ENCODE peak calls at places on chromosome X, in four cellular contexts. One of them, this sample, is unnamed.

GRCh38 chrX:15973299-15973698 is 118.7 kb upstream of the AP1S2 start:
- DNase-seq in Calu3: peak; percentile 59
- DNase-seq in transverse colon: peak; percentile 12
- DNase-seq in mesothelial cell of epicardium: no peak
- DNase-seq in this sample: no peak

GRCh38 chrX:135477576-135477975 is 42.9 kb upstream of the INTS6L start:
- DNase-seq in mesothelial cell of epicardium: peak; percentile 54
- DNase-seq in transverse colon: peak; percentile 47
- DNase-seq in Calu3: peak; percentile 65
- DNase-seq in this sample: no peak

GRCh38 chrX:41250867-41251266 is 83.1 kb upstream of the DDX3X start:
- DNase-seq in Calu3: no peak
- DNase-seq in transverse colon: no peak
- DNase-seq in mesothelial cell of epicardium: no peak
- DNase-seq in this sample: peak; percentile 29

GRCh38 chrX:40166582-40166981 is 68.8 kb upstream of the BCOR start:
- DNase-seq in mesothelial cell of epicardium: no peak
- DNase-seq in transverse colon: no peak
- DNase-seq in Calu3: no peak
- DNase-seq in this sample: no peak

GRCh38 chrX:127389900-127390299 is 570.4 kb downstream of the PRR32 start:
- DNase-seq in Calu3: no peak
- DNase-seq in mesothelial cell of epicardium: no peak
- DNase-seq in transverse colon: no peak
- DNase-seq in this sample: no peak

GRCh38 chrX:45381841-45382240 is 181.2 kb upstream of the DIPK2B start:
- DNase-seq in transverse colon: no peak
- DNase-seq in Calu3: no peak
- DNase-seq in mesothelial cell of epicardium: no peak
- DNase-seq in this sample: no peak

GRCh38 chrX:103556941-103557340 is 28.4 kb upstream of the TCEAL4 start:
- DNase-seq in Calu3: no peak
- DNase-seq in mesothelial cell of epicardium: no peak
- DNase-seq in transverse colon: no peak
- DNase-seq in this sample: no peak

GRCh38 chrX:2928583-2929434 is at the start of gene ARSD:
- DNase-seq in Calu3: peak; percentile 95
- DNase-seq in transverse colon: peak; percentile 94
- DNase-seq in mesothelial cell of epicardium: peak; percentile 92
- DNase-seq in this sample: peak; percentile 93

GRCh38 chrX:51759055-51759454 is 15.8 kb downstream of the GSPT2 start:
- DNase-seq in Calu3: no peak
- DNase-seq in mesothelial cell of epicardium: no peak
- DNase-seq in transverse colon: no peak
- DNase-seq in this sample: no peak

GRCh38 chrX:134551365-134552095 is 91.6 kb downstream of the HPRT1 start:
- DNase-seq in Calu3: no peak
- DNase-seq in transverse colon: no peak
- DNase-seq in mesothelial cell of epicardium: no peak
- DNase-seq in this sample: no peak

GRCh38 chrX:11367609-11368430 is 74.6 kb downstream of the AMELX start:
- DNase-seq in mesothelial cell of epicardium: no peak
- DNase-seq in transverse colon: no peak
- DNase-seq in Calu3: no peak
- DNase-seq in this sample: no peak

GRCh38 chrX:17412692-17413091 is 37.7 kb downstream of the NHS start:
- DNase-seq in Calu3: no peak
- DNase-seq in mesothelial cell of epicardium: no peak
- DNase-seq in transverse colon: no peak
- DNase-seq in this sample: no peak

GRCh38 chrX:22063284-22063683 is 31.2 kb downstream of the PHEX start:
- DNase-seq in mesothelial cell of epicardium: no peak
- DNase-seq in Calu3: peak; percentile 20
- DNase-seq in transverse colon: no peak
- DNase-seq in this sample: no peak

GRCh38 chrX:19886375-19886774 is 1.0 kb downstream of the SH3KBP1 start:
- DNase-seq in Calu3: no peak
- DNase-seq in mesothelial cell of epicardium: no peak
- DNase-seq in transverse colon: no peak
- DNase-seq in this sample: no peak

GRCh38 chrX:19886888-19887531 is 390 bp downstream of the SH3KBP1 start:
- DNase-seq in transverse colon: peak; percentile 20
- DNase-seq in mesothelial cell of epicardium: peak; percentile 52
- DNase-seq in Calu3: peak; percentile 28
- DNase-seq in this sample: peak; percentile 68

GRCh38 chrX:19885732-19886131 is 1.7 kb downstream of the SH3KBP1 start:
- DNase-seq in transverse colon: no peak
- DNase-seq in mesothelial cell of epicardium: no peak
- DNase-seq in Calu3: no peak
- DNase-seq in this sample: no peak

GRCh38 chrX:19889582-19890342 is 2.4 kb upstream of the SH3KBP1 start:
- DNase-seq in transverse colon: peak; percentile 17
- DNase-seq in mesothelial cell of epicardium: peak; percentile 55
- DNase-seq in Calu3: peak; percentile 7
- DNase-seq in this sample: no peak

GRCh38 chrX:19888419-19888879 is 1.0 kb upstream of the SH3KBP1 start:
- DNase-seq in mesothelial cell of epicardium: no peak
- DNase-seq in transverse colon: no peak
- DNase-seq in Calu3: peak; percentile 56
- DNase-seq in this sample: no peak
- TF ChIP-seq CTCF in mesothelial cell of epicardium: no peak
- TF ChIP-seq CTCF in transverse colon: peak; percentile 73
- TF ChIP-seq CTCF in Calu3: peak; percentile 36
- TF ChIP-seq CTCF in this sample: peak; percentile 69

GRCh38 chrX:4265036-4265435 is 551.6 kb upstream of the PRKX start:
- DNase-seq in Calu3: no peak
- DNase-seq in mesothelial cell of epicardium: no peak
- DNase-seq in transverse colon: no peak
- DNase-seq in this sample: no peak

GRCh38 chrX:4268676-4269075 is 555.2 kb upstream of the PRKX start:
- DNase-seq in Calu3: no peak
- DNase-seq in mesothelial cell of epicardium: no peak
- DNase-seq in transverse colon: no peak
- DNase-seq in this sample: no peak

GRCh38 chrX:4263005-4263404 is 549.6 kb upstream of the PRKX start:
- DNase-seq in transverse colon: no peak
- DNase-seq in Calu3: peak; percentile 15
- DNase-seq in mesothelial cell of epicardium: no peak
- DNase-seq in this sample: no peak
- TF ChIP-seq CTCF in transverse colon: no peak
- TF ChIP-seq CTCF in Calu3: no peak
- TF ChIP-seq CTCF in mesothelial cell of epicardium: peak; percentile 67
- TF ChIP-seq CTCF in this sample: peak; percentile 77

GRCh38 chrX:151753313-151754041 is 18.9 kb downstream of the CNGA2 start:
- DNase-seq in mesothelial cell of epicardium: peak; percentile 62
- DNase-seq in transverse colon: peak; percentile 28
- DNase-seq in Calu3: peak; percentile 70
- DNase-seq in this sample: no peak
- TF ChIP-seq CTCF in mesothelial cell of epicardium: peak; percentile 70
- TF ChIP-seq CTCF in transverse colon: peak; percentile 67
- TF ChIP-seq CTCF in Calu3: peak; percentile 87
- TF ChIP-seq CTCF in this sample: peak; percentile 80

GRCh38 chrX:55160685-55161552 is 59.2 kb upstream of the PAGE5 start:
- DNase-seq in transverse colon: peak; percentile 91
- DNase-seq in mesothelial cell of epicardium: peak; percentile 82
- DNase-seq in Calu3: peak; percentile 90
- DNase-seq in this sample: peak; percentile 84
- TF ChIP-seq CTCF in transverse colon: peak; percentile 62
- TF ChIP-seq CTCF in mesothelial cell of epicardium: no peak
- TF ChIP-seq CTCF in Calu3: no peak
- TF ChIP-seq CTCF in this sample: peak; percentile 67

DNA sequence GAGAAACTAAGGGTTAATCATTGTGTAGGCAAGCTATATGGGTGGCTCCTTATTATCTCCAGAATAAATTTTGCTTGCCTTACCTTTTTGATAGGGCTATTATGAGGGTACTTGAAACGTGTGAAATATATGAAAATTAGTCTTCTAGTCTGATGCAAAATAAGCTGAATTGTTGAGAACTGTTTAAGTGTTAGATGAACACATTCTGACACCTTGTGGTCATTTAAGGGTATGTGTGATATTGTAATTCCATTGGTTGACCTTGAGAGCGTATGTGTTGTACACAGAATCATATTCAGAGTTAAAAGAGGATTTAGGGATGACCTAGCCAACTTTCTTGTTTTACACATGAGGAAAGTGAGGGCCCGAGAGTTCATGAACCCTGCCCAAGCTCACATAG is 44.6 kb upstream of the LINC00632 start:
- DNase-seq in Calu3: no peak
- DNase-seq in mesothelial cell of epicardium: no peak
- DNase-seq in transverse colon: no peak
- DNase-seq in this sample: no peak
- TF ChIP-seq CTCF in Calu3: no peak
- TF ChIP-seq CTCF in mesothelial cell of epicardium: peak; percentile 50
- TF ChIP-seq CTCF in transverse colon: peak; percentile 15
- TF ChIP-seq CTCF in this sample: peak; percentile 80

GRCh38 chrX:131728295-131729145 is 184.6 kb downstream of the OR13H1 start:
- DNase-seq in transverse colon: peak; percentile 85
- DNase-seq in mesothelial cell of epicardium: no peak
- DNase-seq in Calu3: no peak
- DNase-seq in this sample: no peak

GRCh38 chrX:131724292-131724691 is 180.4 kb downstream of the OR13H1 start:
- DNase-seq in mesothelial cell of epicardium: no peak
- DNase-seq in Calu3: no peak
- DNase-seq in transverse colon: no peak
- DNase-seq in this sample: no peak

GRCh38 chrX:131725001-131725654 is 181.3 kb downstream of the OR13H1 start:
- DNase-seq in transverse colon: no peak
- DNase-seq in mesothelial cell of epicardium: no peak
- DNase-seq in Calu3: no peak
- DNase-seq in this sample: no peak

GRCh38 chrX:131727778-131728177 is 183.9 kb downstream of the OR13H1 start:
- DNase-seq in transverse colon: no peak
- DNase-seq in Calu3: no peak
- DNase-seq in mesothelial cell of epicardium: no peak
- DNase-seq in this sample: no peak

DNA sequence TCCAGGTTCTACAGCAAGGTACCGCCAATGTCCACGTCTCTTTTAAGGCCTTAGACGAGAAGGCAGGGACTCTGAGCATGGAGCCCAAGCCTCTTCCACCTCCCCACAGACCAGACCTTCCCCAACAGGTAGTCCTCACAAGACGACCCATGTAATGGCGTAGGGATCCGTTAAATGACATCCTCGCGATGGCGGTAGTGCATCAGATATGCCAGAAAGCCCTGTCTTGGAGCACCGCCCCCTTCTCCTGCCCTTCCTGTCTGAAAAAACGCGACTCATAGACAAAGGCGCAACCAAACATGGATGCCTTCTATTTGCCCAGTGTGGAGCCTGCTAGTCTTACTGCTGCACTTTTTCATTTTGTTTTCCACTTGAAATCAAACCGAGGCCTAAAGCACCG is 185.4 kb downstream of the OR13H1 start:
- DNase-seq in transverse colon: peak; percentile 89
- DNase-seq in mesothelial cell of epicardium: no peak
- DNase-seq in Calu3: no peak
- DNase-seq in this sample: no peak
- TF ChIP-seq CTCF in transverse colon: no peak
- TF ChIP-seq CTCF in mesothelial cell of epicardium: no peak
- TF ChIP-seq CTCF in Calu3: no peak
- TF ChIP-seq CTCF in this sample: no peak

GRCh38 chrX:47201545-47201944 is 7.9 kb downstream of the UBA1 start:
- DNase-seq in mesothelial cell of epicardium: no peak
- DNase-seq in transverse colon: no peak
- DNase-seq in Calu3: no peak
- DNase-seq in this sample: no peak

GRCh38 chrX:47198687-47199080 is 5.1 kb downstream of the UBA1 start:
- DNase-seq in mesothelial cell of epicardium: no peak
- DNase-seq in transverse colon: no peak
- DNase-seq in Calu3: no peak
- DNase-seq in this sample: no peak

GRCh38 chrX:47202316-47202715 is 8.7 kb downstream of the UBA1 start:
- DNase-seq in mesothelial cell of epicardium: no peak
- DNase-seq in Calu3: no peak
- DNase-seq in transverse colon: no peak
- DNase-seq in this sample: no peak

GRCh38 chrX:47199286-47199685 is 5.7 kb downstream of the UBA1 start:
- DNase-seq in transverse colon: no peak
- DNase-seq in mesothelial cell of epicardium: no peak
- DNase-seq in Calu3: no peak
- DNase-seq in this sample: no peak

DNA sequence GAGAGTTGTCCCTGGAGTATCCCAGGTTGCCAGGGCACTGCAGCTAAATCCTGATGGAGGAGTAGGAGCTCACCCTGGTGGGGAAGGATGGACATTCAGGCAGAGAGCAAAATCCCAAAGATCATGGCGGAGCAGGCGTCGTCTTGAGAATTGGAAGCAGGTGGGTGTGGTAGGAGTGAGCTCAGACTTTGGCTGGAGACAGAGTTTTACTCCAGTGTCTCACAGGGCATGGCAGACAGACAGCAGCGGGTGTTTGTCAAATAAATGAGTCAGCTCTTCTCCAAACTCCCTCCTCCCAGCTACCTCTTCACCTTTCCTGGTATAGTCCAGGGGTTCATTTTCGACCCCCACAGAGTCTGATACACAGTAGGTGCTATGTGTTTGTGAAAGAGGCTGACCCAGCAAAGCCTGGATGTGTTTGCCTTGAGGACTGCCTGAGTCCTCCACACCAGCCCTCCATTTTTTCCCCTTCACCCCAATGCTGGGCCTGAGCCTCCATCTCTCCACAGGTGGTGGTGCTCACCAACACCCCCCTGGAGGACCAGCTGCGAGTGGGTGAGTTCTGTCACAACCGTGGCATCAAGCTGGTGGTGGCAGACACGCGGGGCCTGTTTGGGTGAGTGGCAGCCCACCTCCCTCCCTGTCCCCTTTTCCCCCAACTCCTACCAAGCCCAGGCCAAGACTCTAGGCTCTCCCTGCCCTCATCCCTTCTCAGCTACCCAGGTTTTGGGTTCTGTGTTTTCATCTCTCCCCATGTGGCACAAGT is 6.9 kb downstream of the UBA1 start:
- DNase-seq in Calu3: no peak
- DNase-seq in mesothelial cell of epicardium: no peak
- DNase-seq in transverse colon: peak; percentile 55
- DNase-seq in this sample: no peak
- TF ChIP-seq CTCF in Calu3: no peak
- TF ChIP-seq CTCF in mesothelial cell of epicardium: no peak
- TF ChIP-seq CTCF in transverse colon: peak; percentile 51
- TF ChIP-seq CTCF in this sample: peak; percentile 35

This sample was measured in type B pancreatic cell.